ENCODE peak calls at places on chromosomes 4 and X, in five cellular contexts. E is HCT116, H is astrocyte, U is fibroblast of lung, D is OCI-LY7. I is an unnamed sample.

GRCh38 chr4:73917081-73917501 is 47.9 kb downstream of the CXCL1 start:
- DNase-seq in E (no peak), H (peak; percentile 97), U (peak; percentile 97), D (no peak), I (peak; percentile 21)

GRCh38 chr4:174561556-174561955 is 39.3 kb upstream of the HPGD start:
- DNase-seq in E (no peak), H (no peak), U (peak; percentile 8), D (no peak), I (no peak)

GRCh38 chr4:115154826-115155225 is 41.4 kb upstream of the NDST4 start:
- DNase-seq in E (no peak), H (no peak), U (peak; percentile 17), D (no peak), I (no peak)

GRCh38 chrX:40411350-40412111 is 169.2 kb upstream of the ATP6AP2 start:
- DNase-seq in E (no peak), H (no peak), U (no peak), D (no peak), I (no peak)

GRCh38 chrX:6226053-6226645 is 2.5 kb downstream of the NLGN4X start:
- DNase-seq in E (no peak), H (no peak), U (no peak), D (no peak), I (no peak)

GRCh38 chr4:176879370-176880116 is 86.8 kb upstream of the VEGFC start:
- DNase-seq in E (no peak), H (no peak), U (peak; percentile 68), D (no peak), I (no peak)

GRCh38 chrX:136754641-136755040 is 26.1 kb downstream of the ARHGEF6 start:
- DNase-seq in E (no peak), H (peak; percentile 56), U (no peak), D (no peak), I (no peak)

GRCh38 chrX:119826399-119826959 is 26.3 kb downstream of the UPF3B start:
- DNase-seq in E (no peak), H (peak; percentile 15), U (peak; percentile 26), D (no peak), I (no peak)

GRCh38 chr4:140406292-140406691 is 21.2 kb downstream of the CLGN start:
- DNase-seq in E (no peak), H (no peak), U (no peak), D (no peak), I (no peak)

GRCh38 chr4:128031756-128032384 is 29.2 kb upstream of the LARP1B start:
- DNase-seq in E (no peak), H (no peak), U (peak; percentile 34), D (no peak), I (no peak)

GRCh38 chr4:123790681-123791080 is 394.1 kb downstream of the SPRY1 start:
- DNase-seq in E (no peak), H (no peak), U (no peak), D (no peak), I (no peak)

GRCh38 chr4:129093173-129093974 is at the start of gene SCLT1:
- DNase-seq in E (peak; percentile 97), H (peak; percentile 96), U (peak; percentile 99), D (peak; percentile 98), I (peak; percentile 72)

GRCh38 chr4:129094347-129094746 is 1.0 kb upstream of the SCLT1 start:
- DNase-seq in E (no peak), H (no peak), U (no peak), D (no peak), I (no peak)

GRCh38 chr4:129092636-129093172 is 635 bp downstream of the SCLT1 start:
- DNase-seq in E (no peak), H (peak; percentile 13), U (peak; percentile 39), D (no peak), I (no peak)

GRCh38 chr4:129095811-129096454 is at the start of gene C4orf33:
- DNase-seq in E (peak; percentile 62), H (peak; percentile 52), U (peak; percentile 76), D (peak; percentile 87), I (no peak)

GRCh38 chr4:129098578-129098977 is 2.6 kb downstream of the C4orf33 start:
- DNase-seq in E (no peak), H (no peak), U (no peak), D (no peak), I (no peak)
- H2AFZ ChIP-seq in E (no peak overlapping the region), H (no peak overlapping the region), U (no peak overlapping the region), D (no peak overlapping the region), I (no peak overlapping the region)

DNA sequence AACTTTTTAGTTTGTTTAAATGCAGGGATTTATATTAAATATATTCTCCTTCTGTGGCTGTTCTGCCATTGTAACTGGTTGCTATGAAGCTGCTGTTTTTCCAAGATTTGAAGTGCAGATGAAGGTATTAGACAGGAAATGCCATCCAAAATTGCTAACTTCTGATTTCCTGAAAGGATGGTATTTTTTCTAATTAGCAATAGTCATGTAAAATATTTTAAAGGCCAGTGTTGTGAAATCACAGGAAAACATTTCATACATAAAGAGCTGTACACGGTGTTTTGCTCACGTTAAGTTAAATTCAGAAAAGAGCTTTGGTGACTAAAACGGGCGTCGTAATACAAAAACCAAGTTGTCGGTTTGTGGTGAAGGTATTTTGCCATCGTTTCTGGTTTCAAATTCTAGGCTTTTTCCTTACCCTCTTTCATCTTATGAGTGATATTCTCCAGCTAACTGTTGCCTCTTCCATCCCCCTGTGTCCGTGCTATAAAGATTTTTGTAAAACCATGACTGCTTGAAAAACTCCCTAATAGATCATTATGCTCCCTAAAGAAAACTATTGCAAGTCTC is 39.8 kb downstream of the AFF1 start:
- DNase-seq in E (no peak), H (no peak), U (no peak), D (no peak), I (no peak)
- H3K4me1 ChIP-seq in E (peaks cover 30% of the 10 kb centered on the region), H (peaks cover 6% of the 10 kb centered on the region), U (no peaks in the 10 kb centered on the region), D (peaks cover 81% of the 10 kb centered on the region), I (peaks cover 45% of the 10 kb centered on the region)

GRCh38 chr4:88146891-88147290 is 11.5 kb downstream of the ABCG2 start:
- DNase-seq in E (no peak), H (no peak), U (no peak), D (no peak), I (no peak)

GRCh38 chr4:88144866-88145300 is 13.6 kb downstream of the ABCG2 start:
- DNase-seq in E (no peak), H (no peak), U (no peak), D (no peak), I (peak; percentile 48)

GRCh38 chr4:88143504-88143903 is 14.9 kb downstream of the ABCG2 start:
- DNase-seq in E (peak; percentile 68), H (peak; percentile 86), U (peak; percentile 18), D (no peak), I (no peak)

GRCh38 chr4:88147799-88148217 is 10.6 kb downstream of the ABCG2 start:
- DNase-seq in E (no peak), H (no peak), U (no peak), D (no peak), I (no peak)

DNA sequence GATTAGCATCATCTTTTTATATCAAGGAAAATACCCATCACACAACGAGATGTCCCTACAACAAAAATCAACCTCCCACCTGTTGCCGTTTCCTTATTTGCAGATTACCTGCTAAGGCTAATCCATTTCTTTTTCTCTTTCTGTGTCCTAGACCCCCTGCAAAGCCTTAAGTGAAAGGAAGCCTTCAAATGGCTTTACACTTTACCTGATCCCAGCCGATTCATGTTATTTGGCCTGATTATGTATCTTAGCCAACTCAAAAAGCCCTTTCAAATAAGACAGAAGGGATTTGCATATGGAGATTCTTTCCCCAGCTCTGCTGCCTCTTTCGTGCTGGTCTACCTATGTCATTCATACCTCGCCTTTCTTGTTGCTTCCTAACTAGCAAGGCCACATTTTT is 14.4 kb downstream of the ABCG2 start:
- DNase-seq in E (no peak), H (no peak), U (no peak), D (no peak), I (no peak)
- H2AFZ ChIP-seq in E (peak overlapping the region; percentile 98), H (no peak overlapping the region), U (no peak overlapping the region), D (no peak overlapping the region), I (peak overlapping the region; percentile 61)

GRCh38 chr4:6938758-6939201 is 29.2 kb downstream of the TBC1D14 start:
- DNase-seq in E (no peak), H (no peak), U (no peak), D (no peak), I (no peak)
- H3K4me1 ChIP-seq in E (peaks cover 37% of the 10 kb centered on the region), H (peaks cover 22% of the 10 kb centered on the region), U (peaks cover 10% of the 10 kb centered on the region), D (peaks cover 57% of the 10 kb centered on the region), I (peaks cover 22% of the 10 kb centered on the region)

GRCh38 chr4:31660916-31661315 is 940.7 kb downstream of the PCDH7 start:
- DNase-seq in E (no peak), H (no peak), U (no peak), D (no peak), I (no peak)

GRCh38 chr4:31662951-31663350 is 942.8 kb downstream of the PCDH7 start:
- DNase-seq in E (no peak), H (no peak), U (no peak), D (no peak), I (no peak)

GRCh38 chr4:31655328-31655727 is 935.2 kb downstream of the PCDH7 start:
- DNase-seq in E (no peak), H (peak; percentile 49), U (peak; percentile 32), D (no peak), I (no peak)

DNA sequence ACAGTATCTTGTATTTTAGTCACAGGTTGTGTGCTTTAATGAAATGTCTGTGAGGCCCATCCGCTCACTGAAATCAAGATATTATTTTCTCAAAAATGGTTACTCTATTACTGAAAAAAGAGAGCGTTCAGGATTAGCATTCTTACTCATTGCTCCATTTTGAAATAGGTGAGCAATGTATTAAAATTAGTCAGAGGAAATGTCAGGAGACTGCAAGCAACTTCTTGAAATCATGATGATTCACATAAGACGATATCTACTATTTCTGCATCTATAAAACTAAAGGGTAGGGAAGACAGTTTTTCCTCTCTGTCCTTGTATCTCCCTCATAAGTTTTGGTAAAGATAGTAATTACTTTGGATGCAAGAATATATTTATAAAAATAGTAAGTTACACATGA is 937.7 kb downstream of the PCDH7 start:
- DNase-seq in E (no peak), H (peak; percentile 26), U (peak; percentile 40), D (no peak), I (no peak)
- H2AFZ ChIP-seq in E (no peak overlapping the region), H (no peak overlapping the region), U (no peak overlapping the region), D (no peak overlapping the region), I (no peak overlapping the region)

GRCh38 chr4:147772056-147772455 is 40.2 kb downstream of the ARHGAP10 start:
- DNase-seq in E (no peak), H (no peak), U (no peak), D (no peak), I (no peak)
- H3K4me1 ChIP-seq in E (peaks cover 53% of the 10 kb centered on the region), H (peaks cover 36% of the 10 kb centered on the region), U (peaks cover 16% of the 10 kb centered on the region), D (no peaks in the 10 kb centered on the region), I (peaks cover 59% of the 10 kb centered on the region)

DNA sequence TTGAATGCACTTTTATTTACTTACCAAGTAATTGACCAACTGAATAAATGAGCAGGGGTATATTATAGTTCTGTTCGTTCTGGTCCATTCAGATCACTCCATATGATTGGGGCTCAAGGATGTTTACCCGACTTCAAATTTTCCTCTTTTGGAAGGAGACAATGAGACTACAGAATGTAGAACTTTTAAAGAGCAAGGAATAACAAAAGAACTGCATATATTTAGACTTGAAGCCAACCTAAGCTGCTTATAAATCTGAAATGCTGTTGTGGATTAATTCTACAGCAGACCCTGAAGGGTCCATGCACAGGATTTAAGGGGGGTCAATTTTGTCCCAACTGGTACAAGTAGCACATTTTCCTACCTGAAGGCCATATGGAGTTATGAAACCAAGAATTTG is 610.8 kb downstream of the RAB28 start:
- DNase-seq in E (no peak), H (no peak), U (no peak), D (no peak), I (no peak)
- H2AFZ ChIP-seq in E (no peak overlapping the region), H (no peak overlapping the region), U (no peak overlapping the region), D (no peak overlapping the region), I (no peak overlapping the region)

GRCh38 chrX:302975-303374 is 15.6 kb downstream of the GTPBP6 start:
- DNase-seq in E (no peak), H (no peak), U (no peak), D (no peak), I (no peak)
- H3K4me1 ChIP-seq in E (no peaks in the 10 kb centered on the region), H (no peaks in the 10 kb centered on the region), U (no peaks in the 10 kb centered on the region), D (no peaks in the 10 kb centered on the region), I (no peaks in the 10 kb centered on the region)